ENCODE peak calls at places on chromosomes 11 and 22, in four cellular contexts. One of them, this sample, is unnamed.

GRCh38 chr22:46053563-46054090 is 76.7 kb upstream of the WNT7B start:
- DNase-seq in retina: no peak
- DNase-seq in stimulated activated CD8-positive, alpha-beta memory T cell treated with anti-CD3 and anti-CD28 coated beads, Interleukin-4, amount 100 ng/mL, for 4 hours: no peak
- DNase-seq in epithelial cell of esophagus: peak; percentile 79
- DNase-seq in this sample: peak; percentile 62

GRCh38 chr11:34395916-34396555 is 38.2 kb upstream of the ABTB2 start:
- DNase-seq in stimulated activated CD8-positive, alpha-beta memory T cell treated with anti-CD3 and anti-CD28 coated beads, Interleukin-4, amount 100 ng/mL, for 4 hours: no peak
- DNase-seq in retina: no peak
- DNase-seq in epithelial cell of esophagus: peak; percentile 95
- DNase-seq in this sample: no peak

GRCh38 chr11:46391578-46392420 is at the start of gene CHRM4:
- DNase-seq in stimulated activated CD8-positive, alpha-beta memory T cell treated with anti-CD3 and anti-CD28 coated beads, Interleukin-4, amount 100 ng/mL, for 4 hours: no peak
- DNase-seq in retina: peak; percentile 52
- DNase-seq in epithelial cell of esophagus: no peak
- DNase-seq in this sample: no peak

GRCh38 chr11:129314381-129314780 is 61.3 kb upstream of the BARX2 start:
- DNase-seq in retina: no peak
- DNase-seq in stimulated activated CD8-positive, alpha-beta memory T cell treated with anti-CD3 and anti-CD28 coated beads, Interleukin-4, amount 100 ng/mL, for 4 hours: no peak
- DNase-seq in epithelial cell of esophagus: no peak
- DNase-seq in this sample: no peak

GRCh38 chr11:105577645-105578044 is 32.2 kb upstream of the GRIA4 start:
- DNase-seq in stimulated activated CD8-positive, alpha-beta memory T cell treated with anti-CD3 and anti-CD28 coated beads, Interleukin-4, amount 100 ng/mL, for 4 hours: no peak
- DNase-seq in retina: no peak
- DNase-seq in epithelial cell of esophagus: peak; percentile 37
- DNase-seq in this sample: no peak

GRCh38 chr11:57235761-57236703 is 1.0 kb downstream of the APLNR start:
- DNase-seq in retina: no peak
- DNase-seq in epithelial cell of esophagus: no peak
- DNase-seq in stimulated activated CD8-positive, alpha-beta memory T cell treated with anti-CD3 and anti-CD28 coated beads, Interleukin-4, amount 100 ng/mL, for 4 hours: no peak
- DNase-seq in this sample: no peak

GRCh38 chr22:16972311-16972710 is 35.7 kb downstream of the GAB4 start:
- DNase-seq in stimulated activated CD8-positive, alpha-beta memory T cell treated with anti-CD3 and anti-CD28 coated beads, Interleukin-4, amount 100 ng/mL, for 4 hours: no peak
- DNase-seq in epithelial cell of esophagus: no peak
- DNase-seq in retina: no peak
- DNase-seq in this sample: no peak

GRCh38 chr11:63766501-63767270 is 1.9 kb downstream of the ZFTA start:
- DNase-seq in epithelial cell of esophagus: no peak
- DNase-seq in retina: peak; percentile 56
- DNase-seq in stimulated activated CD8-positive, alpha-beta memory T cell treated with anti-CD3 and anti-CD28 coated beads, Interleukin-4, amount 100 ng/mL, for 4 hours: no peak
- DNase-seq in this sample: no peak

GRCh38 chr22:27125539-27125938 is 468.2 kb downstream of the MIAT start:
- DNase-seq in epithelial cell of esophagus: peak; percentile 76
- DNase-seq in stimulated activated CD8-positive, alpha-beta memory T cell treated with anti-CD3 and anti-CD28 coated beads, Interleukin-4, amount 100 ng/mL, for 4 hours: no peak
- DNase-seq in retina: no peak
- DNase-seq in this sample: no peak

GRCh38 chr11:97890466-97890865 is 1130.3 kb upstream of the CNTN5 start:
- DNase-seq in epithelial cell of esophagus: no peak
- DNase-seq in stimulated activated CD8-positive, alpha-beta memory T cell treated with anti-CD3 and anti-CD28 coated beads, Interleukin-4, amount 100 ng/mL, for 4 hours: no peak
- DNase-seq in retina: peak; percentile 30
- DNase-seq in this sample: no peak

GRCh38 chr22:47328550-47329243 is 566.2 kb downstream of the TBC1D22A start:
- DNase-seq in stimulated activated CD8-positive, alpha-beta memory T cell treated with anti-CD3 and anti-CD28 coated beads, Interleukin-4, amount 100 ng/mL, for 4 hours: no peak
- DNase-seq in epithelial cell of esophagus: peak; percentile 9
- DNase-seq in retina: no peak
- DNase-seq in this sample: no peak

GRCh38 chr11:8717876-8718753 is 35.5 kb downstream of the RPL27A start:
- DNase-seq in epithelial cell of esophagus: peak; percentile 78
- DNase-seq in stimulated activated CD8-positive, alpha-beta memory T cell treated with anti-CD3 and anti-CD28 coated beads, Interleukin-4, amount 100 ng/mL, for 4 hours: no peak
- DNase-seq in retina: no peak
- DNase-seq in this sample: no peak

GRCh38 chr22:41834005-41834975 is 1.4 kb downstream of the SREBF2 start:
- DNase-seq in stimulated activated CD8-positive, alpha-beta memory T cell treated with anti-CD3 and anti-CD28 coated beads, Interleukin-4, amount 100 ng/mL, for 4 hours: no peak
- DNase-seq in retina: no peak
- DNase-seq in epithelial cell of esophagus: no peak
- DNase-seq in this sample: peak; percentile 57

This sample was measured in G401.